ENCODE peak calls at places on chromosomes 7 and 10, in four cellular contexts. H is sigmoid colon, J is adrenal gland, Q is neuronal stem cell. Z is an unnamed sample.
A peak's percentile ranks its signal among the peaks of the same experiment; 100 is the strongest.

GRCh38 chr10:102065561-102066420 is 642 bp downstream of the HPS6 start:
- DNase-seq in J (peak; percentile 35), H (peak; percentile 68), Q (peak; percentile 24), Z (peak; percentile 66)

GRCh38 chr7:133688483-133689239 is 435.8 kb downstream of the EXOC4 start:
- DNase-seq in Q (no peak), H (no peak), J (no peak), Z (no peak)

GRCh38 chr10:69057261-69057950 is 30.5 kb upstream of the SRGN start:
- DNase-seq in Q (no peak), J (peak; percentile 42), H (no peak), Z (no peak)

GRCh38 chr7:147903871-147904576 is 686.5 kb upstream of the C7orf33 start:
- DNase-seq in Q (no peak), J (no peak), H (no peak), Z (no peak)

GRCh38 chr10:22420787-22421517 is 75.7 kb downstream of the SPAG6 start:
- DNase-seq in Q (no peak), H (no peak), J (no peak), Z (peak; percentile 53)

GRCh38 chr7:47601119-47601880 is 19.4 kb upstream of the TNS3 start:
- DNase-seq in H (no peak), Q (no peak), J (no peak), Z (no peak)

GRCh38 chr7:35760082-35760770 is 40.6 kb upstream of the SEPTIN7 start:
- DNase-seq in Q (no peak), J (no peak), H (no peak), Z (no peak)

GRCh38 chr10:11483189-11484148 is 128.0 kb downstream of the USP6NL start:
- DNase-seq in Q (no peak), J (no peak), H (no peak), Z (no peak)

GRCh38 chr7:3558410-3558809 is 257.4 kb downstream of the SDK1 start:
- DNase-seq in H (no peak), J (no peak), Q (no peak), Z (no peak)

GRCh38 chr10:79133386-79133785 is 64.6 kb downstream of the ZMIZ1 start:
- DNase-seq in J (no peak), Q (no peak), H (no peak), Z (no peak)
- H3K4me1 ChIP-seq in J (peaks cover 93% of the 10 kb centered on the region), Q (peaks cover 59% of the 10 kb centered on the region), H (peaks cover 85% of the 10 kb centered on the region), Z (peaks cover 96% of the 10 kb centered on the region)

DNA sequence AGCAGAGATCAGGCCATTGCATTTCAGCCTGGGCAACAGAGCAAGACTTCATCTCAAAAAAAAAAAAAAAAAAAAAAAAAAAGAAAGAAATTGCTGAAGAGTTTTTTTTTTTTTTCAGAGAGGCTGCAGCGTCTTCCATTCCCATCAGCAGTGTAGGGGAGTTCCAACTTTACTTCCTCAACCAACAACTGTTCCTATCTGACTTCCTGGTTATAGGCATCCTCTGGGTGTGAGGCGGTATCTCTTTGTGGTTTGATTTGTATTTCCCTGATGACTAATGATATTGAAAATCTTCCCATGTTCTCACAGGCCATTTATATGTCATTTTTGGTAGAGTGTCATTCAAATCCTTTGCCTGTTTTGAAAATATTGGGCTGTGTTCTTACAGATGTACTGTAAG is 40.2 kb downstream of the PRTFDC1 start:
- DNase-seq in H (no peak), Q (no peak), J (no peak), Z (no peak)
- H3K27ac ChIP-seq in H (no peak overlapping the region), Q (no peak overlapping the region), J (no peak overlapping the region), Z (no peak overlapping the region)

DNA sequence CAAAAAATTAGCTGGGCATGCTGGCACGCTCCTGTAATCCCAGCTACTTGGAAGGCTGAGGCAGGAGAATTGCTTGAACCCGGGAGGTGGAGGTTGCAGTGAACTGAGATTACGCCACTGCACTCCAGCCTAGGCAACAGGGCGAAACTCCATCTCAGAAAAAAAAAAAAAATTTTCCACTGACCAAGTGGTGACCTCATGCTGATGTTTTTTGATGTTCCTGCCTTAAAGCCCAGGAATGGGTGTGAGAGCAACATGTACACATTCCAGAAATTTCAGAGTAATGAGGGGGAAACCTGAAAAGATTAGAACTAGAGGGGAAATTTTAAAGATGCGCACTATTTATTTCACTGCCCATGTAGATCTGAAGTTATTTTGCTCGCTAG is 19.6 kb downstream of the NYAP1 start:
- DNase-seq in J (no peak), H (no peak), Q (no peak), Z (peak; percentile 80)
- H3K4me3 ChIP-seq in J (no peak overlapping the region), H (no peak overlapping the region), Q (no peak overlapping the region), Z (no peak overlapping the region)

DNA sequence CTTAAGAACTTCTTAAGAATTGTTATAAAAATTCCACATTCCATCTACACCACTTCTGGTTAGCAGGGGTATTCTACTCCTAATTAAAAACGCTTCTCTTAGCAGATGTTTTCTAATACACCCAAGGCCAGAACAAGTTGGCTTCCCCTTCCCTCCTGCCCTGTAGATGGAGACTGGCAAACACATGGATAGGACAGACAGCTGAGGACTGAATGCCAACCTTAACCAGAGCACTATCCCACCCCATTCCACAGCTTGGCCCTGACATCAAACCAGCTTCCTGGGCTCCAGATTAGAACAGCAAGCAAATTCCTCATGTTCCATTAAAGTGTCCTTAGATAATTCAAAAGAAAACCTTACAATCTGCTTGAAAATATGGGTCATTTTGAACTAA is 56.6 kb upstream of the IL6 start:
- DNase-seq in Q (no peak), H (no peak), J (no peak), Z (no peak)
- H3K4me1 ChIP-seq in Q (peaks cover 1% of the 10 kb centered on the region), H (no peaks in the 10 kb centered on the region), J (no peaks in the 10 kb centered on the region), Z (no peaks in the 10 kb centered on the region)

GRCh38 chr10:818010-818409 is 113.5 kb downstream of the LARP4B start:
- DNase-seq in H (no peak), J (no peak), Q (no peak), Z (no peak)

GRCh38 chr10:818526-819220 is 112.8 kb downstream of the LARP4B start:
- DNase-seq in Q (no peak), J (no peak), H (no peak), Z (no peak)

GRCh38 chr10:815338-816104 is 116.0 kb downstream of the LARP4B start:
- DNase-seq in J (no peak), H (no peak), Q (no peak), Z (no peak)

GRCh38 chr10:816958-817357 is 114.5 kb downstream of the LARP4B start:
- DNase-seq in Q (no peak), H (no peak), J (no peak), Z (no peak)

GRCh38 chr10:817371-817770 is 114.1 kb downstream of the LARP4B start:
- DNase-seq in Q (no peak), H (no peak), J (no peak), Z (no peak)
- H3K27ac ChIP-seq in Q (no peak overlapping the region), H (no peak overlapping the region), J (no peak overlapping the region), Z (no peak overlapping the region)

GRCh38 chr7:150993511-150993910 is 2.7 kb downstream of the NOS3 start:
- DNase-seq in Q (no peak), J (no peak), H (peak; percentile 68), Z (no peak)
- H3K4me3 ChIP-seq in Q (no peak overlapping the region), J (no peak overlapping the region), H (peak overlapping the region; percentile 21), Z (no peak overlapping the region)

GRCh38 chr10:32985341-32985764 is 27.3 kb upstream of the ITGB1 start:
- DNase-seq in H (no peak), J (no peak), Q (no peak), Z (no peak)
- H3K4me1 ChIP-seq in H (peaks cover 22% of the 10 kb centered on the region), J (peaks cover 23% of the 10 kb centered on the region), Q (peaks cover under 1% of the 10 kb centered on the region), Z (peaks cover 6% of the 10 kb centered on the region)

GRCh38 chr10:104274762-104275721 is 6.1 kb downstream of the GSTO2 start:
- DNase-seq in J (no peak), Q (no peak), H (no peak), Z (peak; percentile 49)
- H3K27ac ChIP-seq in J (no peak overlapping the region), Q (no peak overlapping the region), H (no peak overlapping the region), Z (no peak overlapping the region)

GRCh38 chr7:45575501-45576248 is 1.5 kb downstream of the ADCY1 start:
- DNase-seq in Q (no peak), H (peak; percentile 35), J (no peak), Z (no peak)
- H3K4me3 ChIP-seq in Q (peak overlapping the region; percentile 84), H (peak overlapping the region; percentile 48), J (no peak overlapping the region), Z (peak overlapping the region; percentile 92)

Z was measured in cardiac muscle cell.